ENCODE peak calls at places on chromosomes 16 and 17, in seven cellular contexts. One of them, this sample, is unnamed.

GRCh38 chr16:3735541-3735940 is 18.2 kb upstream of the TRAP1 start:
- DNase-seq in H1: no peak
- DNase-seq in SK-N-SH: no peak
- DNase-seq in K562: no peak
- DNase-seq in HepG2: no peak
- DNase-seq in GM12878: no peak
- DNase-seq in HCT116: no peak
- DNase-seq in this sample: no peak

GRCh38 chr16:35751191-35751941 is 2292.0 kb downstream of the TP53TG3F start:
- DNase-seq in H1: no peak
- DNase-seq in SK-N-SH: no peak
- DNase-seq in HCT116: no peak
- DNase-seq in K562: no peak
- DNase-seq in HepG2: no peak
- DNase-seq in GM12878: no peak
- DNase-seq in this sample: no peak

GRCh38 chr17:32803544-32803943 is 73.4 kb downstream of the MYO1D start:
- DNase-seq in HCT116: no peak
- DNase-seq in SK-N-SH: no peak
- DNase-seq in GM12878: no peak
- DNase-seq in H1: no peak
- DNase-seq in HepG2: no peak
- DNase-seq in K562: no peak
- DNase-seq in this sample: no peak

GRCh38 chr16:3431779-3432219 is 11.5 kb downstream of the ZNF597 start:
- DNase-seq in H1: no peak
- DNase-seq in HCT116: no peak
- DNase-seq in HepG2: no peak
- DNase-seq in SK-N-SH: peak; percentile 51
- DNase-seq in GM12878: no peak
- DNase-seq in K562: peak; percentile 62
- DNase-seq in this sample: no peak

GRCh38 chr16:86241681-86242080 is 268.6 kb upstream of the FOXF1 start:
- DNase-seq in SK-N-SH: no peak
- DNase-seq in H1: no peak
- DNase-seq in HCT116: no peak
- DNase-seq in K562: no peak
- DNase-seq in GM12878: no peak
- DNase-seq in HepG2: no peak
- DNase-seq in this sample: no peak

GRCh38 chr16:8740775-8741355 is 56.6 kb downstream of the TMEM186 start:
- DNase-seq in K562: no peak
- DNase-seq in SK-N-SH: no peak
- DNase-seq in GM12878: no peak
- DNase-seq in HCT116: no peak
- DNase-seq in HepG2: peak; percentile 100
- DNase-seq in H1: no peak
- DNase-seq in this sample: no peak

GRCh38 chr17:41734139-41734948 is at the start of gene HAP1:
- DNase-seq in HCT116: no peak
- DNase-seq in HepG2: no peak
- DNase-seq in GM12878: no peak
- DNase-seq in SK-N-SH: peak; percentile 83
- DNase-seq in H1: peak; percentile 33
- DNase-seq in K562: no peak
- DNase-seq in this sample: peak; percentile 90

GRCh38 chr17:62703269-62703775 is 75.9 kb downstream of the MRC2 start:
- DNase-seq in K562: no peak
- DNase-seq in HepG2: no peak
- DNase-seq in SK-N-SH: no peak
- DNase-seq in H1: no peak
- DNase-seq in GM12878: no peak
- DNase-seq in HCT116: no peak
- DNase-seq in this sample: no peak

GRCh38 chr16:30609002-30609927 is 924 bp downstream of the ZNF689 start:
- DNase-seq in HepG2: no peak
- DNase-seq in GM12878: no peak
- DNase-seq in H1: no peak
- DNase-seq in K562: peak; percentile 64
- DNase-seq in SK-N-SH: peak; percentile 84
- DNase-seq in HCT116: no peak
- DNase-seq in this sample: peak; percentile 70

GRCh38 chr16:88697831-88698693 is 8.1 kb downstream of the RNF166 start:
- DNase-seq in K562: no peak
- DNase-seq in H1: no peak
- DNase-seq in SK-N-SH: no peak
- DNase-seq in GM12878: no peak
- DNase-seq in HepG2: no peak
- DNase-seq in HCT116: no peak
- DNase-seq in this sample: peak; percentile 24

GRCh38 chr17:21174719-21175118 is 39.2 kb downstream of the TMEM11 start:
- DNase-seq in SK-N-SH: peak; percentile 8
- DNase-seq in GM12878: no peak
- DNase-seq in H1: no peak
- DNase-seq in HCT116: no peak
- DNase-seq in HepG2: no peak
- DNase-seq in K562: no peak
- DNase-seq in this sample: no peak

GRCh38 chr17:39462644-39463375 is 1.5 kb downstream of the CDK12 start:
- DNase-seq in H1: no peak
- DNase-seq in HepG2: no peak
- DNase-seq in GM12878: no peak
- DNase-seq in K562: peak; percentile 25
- DNase-seq in HCT116: no peak
- DNase-seq in SK-N-SH: peak; percentile 19
- DNase-seq in this sample: peak; percentile 11

GRCh38 chr16:17238285-17239028 is 232.3 kb downstream of the XYLT1 start:
- DNase-seq in H1: no peak
- DNase-seq in GM12878: no peak
- DNase-seq in SK-N-SH: no peak
- DNase-seq in HCT116: no peak
- DNase-seq in K562: no peak
- DNase-seq in HepG2: no peak
- DNase-seq in this sample: no peak

DNA sequence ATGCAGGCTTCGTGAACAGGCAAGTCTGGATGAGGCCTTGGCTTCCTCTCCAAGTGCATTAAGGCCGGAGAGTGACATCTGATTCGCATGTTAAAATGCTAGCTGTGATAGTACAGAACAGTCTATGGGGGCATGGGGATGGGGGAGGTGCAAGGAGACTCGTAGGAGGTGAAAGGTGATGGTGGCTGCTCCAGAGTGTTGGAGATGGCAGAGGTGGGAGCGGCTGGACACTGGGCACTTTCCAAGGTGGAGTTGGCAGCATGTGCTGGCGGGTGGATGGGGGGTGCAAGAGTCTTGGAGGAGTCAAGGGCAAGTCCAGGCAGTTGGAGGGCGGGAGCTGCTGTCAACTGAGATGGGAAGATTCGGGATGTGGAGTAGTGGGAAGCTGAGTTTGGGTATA is 350.9 kb upstream of the TNRC6C start:
- DNase-seq in H1: no peak
- DNase-seq in SK-N-SH: peak; percentile 11
- DNase-seq in K562: no peak
- DNase-seq in HCT116: no peak
- DNase-seq in GM12878: no peak
- DNase-seq in HepG2: no peak
- DNase-seq in this sample: no peak
- TF ChIP-seq JUND in H1: no peak
- TF ChIP-seq JUND in SK-N-SH: no peak
- TF ChIP-seq JUND in K562: no peak
- TF ChIP-seq JUND in HCT116: no peak
- TF ChIP-seq JUND in GM12878: no peak
- TF ChIP-seq JUND in HepG2: no peak
- TF ChIP-seq JUND in this sample: no peak

DNA sequence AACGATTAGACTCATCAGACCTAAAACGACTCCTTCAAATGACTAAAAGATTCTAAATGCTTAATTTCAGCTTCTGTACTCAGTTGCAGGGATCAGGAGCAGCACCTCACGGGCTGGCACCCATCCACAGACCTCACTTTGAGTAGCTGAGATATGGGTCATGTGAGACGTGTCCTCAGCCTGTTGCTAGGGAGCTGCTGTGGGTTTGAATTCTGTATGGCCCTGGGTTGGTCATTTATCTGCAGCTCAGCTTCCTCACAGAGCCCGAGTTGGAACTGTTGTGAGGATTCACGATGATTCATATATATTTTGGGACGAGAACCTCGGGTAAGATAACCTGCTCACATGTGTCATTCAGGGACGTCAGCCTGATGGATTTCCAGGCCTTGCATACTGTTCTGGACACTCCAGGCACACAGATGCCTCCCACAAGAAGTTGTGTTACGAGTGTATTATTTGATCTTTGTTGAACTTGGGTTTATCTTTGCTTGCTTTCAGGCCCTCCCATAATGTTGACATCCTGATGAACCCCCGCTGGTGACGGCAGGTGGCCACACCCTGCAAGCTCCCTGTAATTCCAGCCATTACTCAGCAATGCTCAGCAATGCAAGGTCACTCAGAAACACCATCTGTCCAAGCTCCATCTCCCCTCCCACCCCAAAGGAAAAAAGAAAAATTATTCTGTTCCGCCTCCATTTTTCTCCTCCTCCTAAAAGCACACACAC is 137.6 kb downstream of the RBFOX3 start:
- DNase-seq in SK-N-SH: no peak
- DNase-seq in HepG2: peak; percentile 39
- DNase-seq in K562: peak; percentile 86
- DNase-seq in HCT116: no peak
- DNase-seq in GM12878: no peak
- DNase-seq in H1: no peak
- DNase-seq in this sample: no peak
- TF ChIP-seq JUND in SK-N-SH: no peak
- TF ChIP-seq JUND in HepG2: no peak
- TF ChIP-seq JUND in K562: peak; percentile 74
- TF ChIP-seq JUND in HCT116: no peak
- TF ChIP-seq JUND in GM12878: no peak
- TF ChIP-seq JUND in H1: no peak
- TF ChIP-seq JUND in this sample: no peak

GRCh38 chr16:84791088-84791487 is 28.7 kb upstream of the CRISPLD2 start:
- DNase-seq in SK-N-SH: no peak
- DNase-seq in HCT116: no peak
- DNase-seq in HepG2: no peak
- DNase-seq in GM12878: no peak
- DNase-seq in H1: no peak
- DNase-seq in K562: no peak
- DNase-seq in this sample: no peak
- TF ChIP-seq JUND in SK-N-SH: no peak
- TF ChIP-seq JUND in HCT116: no peak
- TF ChIP-seq JUND in HepG2: no peak
- TF ChIP-seq JUND in GM12878: no peak
- TF ChIP-seq JUND in H1: no peak
- TF ChIP-seq JUND in K562: no peak
- TF ChIP-seq JUND in this sample: no peak

GRCh38 chr16:57194512-57194911 is 8.4 kb downstream of the RSPRY1 start:
- DNase-seq in K562: no peak
- DNase-seq in GM12878: no peak
- DNase-seq in HCT116: peak; percentile 54
- DNase-seq in SK-N-SH: peak; percentile 25
- DNase-seq in H1: no peak
- DNase-seq in HepG2: peak; percentile 96
- DNase-seq in this sample: no peak
- TF ChIP-seq JUND in K562: no peak
- TF ChIP-seq JUND in GM12878: no peak
- TF ChIP-seq JUND in HCT116: peak; percentile 66
- TF ChIP-seq JUND in SK-N-SH: peak; percentile 97
- TF ChIP-seq JUND in H1: no peak
- TF ChIP-seq JUND in HepG2: peak; percentile 96
- TF ChIP-seq JUND in this sample: no peak

DNA sequence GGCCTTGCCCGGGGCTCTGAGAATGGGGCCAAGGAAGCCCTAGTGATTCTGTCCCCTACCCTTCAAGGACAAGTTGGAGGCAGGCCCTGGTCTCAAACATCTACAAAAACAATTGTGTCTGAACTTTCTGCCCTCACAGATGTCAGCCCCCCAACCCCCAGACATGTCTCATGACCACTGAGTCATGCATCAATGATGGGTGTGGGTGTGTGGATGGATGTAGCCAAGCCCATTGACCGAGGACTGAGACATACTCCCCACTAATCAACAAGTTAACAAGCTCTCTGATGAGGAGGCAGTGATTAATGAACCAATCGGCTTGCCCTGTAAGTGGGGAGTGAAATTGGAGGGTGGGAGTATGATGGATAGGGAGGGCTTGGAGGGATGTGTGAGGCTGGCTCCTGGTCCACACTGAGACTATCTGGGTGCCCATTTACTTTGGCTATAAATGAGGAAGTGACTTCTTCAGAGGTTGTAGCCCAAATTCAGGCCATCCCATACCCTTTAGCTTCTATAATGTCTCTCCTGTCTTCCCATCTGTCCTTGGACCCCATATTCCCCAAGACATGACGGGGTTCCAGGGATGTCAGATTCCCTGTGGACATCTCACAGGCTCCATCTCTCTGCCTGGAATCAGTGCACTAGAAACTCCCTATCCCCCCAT is 97.1 kb upstream of the TMEM97 start:
- DNase-seq in HCT116: no peak
- DNase-seq in GM12878: no peak
- DNase-seq in SK-N-SH: no peak
- DNase-seq in K562: no peak
- DNase-seq in H1: no peak
- DNase-seq in HepG2: no peak
- DNase-seq in this sample: no peak
- TF ChIP-seq JUND in HCT116: no peak
- TF ChIP-seq JUND in GM12878: no peak
- TF ChIP-seq JUND in SK-N-SH: no peak
- TF ChIP-seq JUND in K562: no peak
- TF ChIP-seq JUND in H1: no peak
- TF ChIP-seq JUND in HepG2: no peak
- TF ChIP-seq JUND in this sample: no peak

GRCh38 chr16:28294201-28294600 is 1.9 kb downstream of the SBK1 start:
- DNase-seq in SK-N-SH: no peak
- DNase-seq in K562: no peak
- DNase-seq in HepG2: no peak
- DNase-seq in HCT116: no peak
- DNase-seq in H1: no peak
- DNase-seq in GM12878: no peak
- DNase-seq in this sample: no peak

GRCh38 chr16:28291651-28292626 is at the start of gene SBK1:
- DNase-seq in GM12878: peak; percentile 19
- DNase-seq in H1: no peak
- DNase-seq in K562: peak; percentile 95
- DNase-seq in HCT116: peak; percentile 49
- DNase-seq in HepG2: peak; percentile 40
- DNase-seq in SK-N-SH: peak; percentile 98
- DNase-seq in this sample: peak; percentile 94

GRCh38 chr16:28293589-28293935 is 1.2 kb downstream of the SBK1 start:
- DNase-seq in SK-N-SH: no peak
- DNase-seq in GM12878: no peak
- DNase-seq in K562: no peak
- DNase-seq in H1: no peak
- DNase-seq in HCT116: no peak
- DNase-seq in HepG2: no peak
- DNase-seq in this sample: no peak

GRCh38 chr16:28295213-28295612 is 2.9 kb downstream of the SBK1 start:
- DNase-seq in SK-N-SH: no peak
- DNase-seq in H1: no peak
- DNase-seq in HCT116: no peak
- DNase-seq in K562: no peak
- DNase-seq in HepG2: no peak
- DNase-seq in GM12878: no peak
- DNase-seq in this sample: no peak

GRCh38 chr16:28292731-28293588 is 635 bp downstream of the SBK1 start:
- DNase-seq in K562: no peak
- DNase-seq in HepG2: no peak
- DNase-seq in SK-N-SH: peak; percentile 74
- DNase-seq in H1: no peak
- DNase-seq in GM12878: no peak
- DNase-seq in HCT116: no peak
- DNase-seq in this sample: peak; percentile 48
- TF ChIP-seq JUND in K562: no peak
- TF ChIP-seq JUND in HepG2: no peak
- TF ChIP-seq JUND in SK-N-SH: no peak
- TF ChIP-seq JUND in H1: no peak
- TF ChIP-seq JUND in GM12878: no peak
- TF ChIP-seq JUND in HCT116: no peak
- TF ChIP-seq JUND in this sample: no peak